ENCODE peak calls at places on chromosomes 16 and 17, in eight cellular contexts. F is GM23338, N is foreskin fibroblast, X is adrenal gland, Z is kidney epithelial cell, C is cardiac fibroblast, B is HL-60, I is PC-3. R is an unnamed sample.

GRCh38 chr17:56521439-56522141 is 71.9 kb upstream of the NOG start:
- DNase-seq in C (no peak), X (no peak), I (no peak), F (peak; percentile 27), Z (no peak), N (no peak), B (no peak), R (no peak)

GRCh38 chr17:47872019-47872650 is 21.2 kb upstream of the SP6 start:
- DNase-seq in I (no peak), B (no peak), N (no peak), Z (no peak), F (peak; percentile 70), C (no peak), X (no peak), R (no peak)

GRCh38 chr17:69565447-69565846 is 150.9 kb downstream of the MAP2K6 start:
- DNase-seq in N (no peak), B (no peak), X (no peak), Z (no peak), I (no peak), F (no peak), C (no peak), R (no peak)

GRCh38 chr17:13476722-13477121 is 125.0 kb downstream of the HS3ST3A1 start:
- DNase-seq in C (peak; percentile 43), Z (no peak), X (no peak), I (no peak), N (peak; percentile 35), B (no peak), F (no peak), R (peak; percentile 54)

GRCh38 chr17:22373911-22374310 is 681.6 kb downstream of the KCNJ18 start:
- DNase-seq in F (no peak), C (no peak), I (no peak), X (no peak), Z (no peak), B (no peak), N (no peak), R (no peak)

GRCh38 chr16:67666032-67666537 is 465 bp downstream of the ENKD1 start:
- DNase-seq in N (no peak), B (no peak), I (no peak), C (peak; percentile 50), X (peak; percentile 64), Z (no peak), F (peak; percentile 77), R (peak; percentile 20)

GRCh38 chr16:71807905-71808592 is 585 bp downstream of the AP1G1 start:
- DNase-seq in N (peak; percentile 13), Z (no peak), X (peak; percentile 48), C (peak; percentile 19), F (peak; percentile 32), I (no peak), B (peak; percentile 32), R (peak; percentile 34)

GRCh38 chr17:38579934-38580333 is 25.8 kb downstream of the SRCIN1 start:
- DNase-seq in I (peak; percentile 37), X (peak; percentile 52), Z (no peak), C (peak; percentile 53), N (peak; percentile 13), F (peak; percentile 89), B (no peak), R (peak; percentile 52)

GRCh38 chr16:54210437-54211081 is 76.0 kb downstream of the IRX3 start:
- DNase-seq in N (no peak), X (no peak), B (no peak), C (no peak), I (no peak), F (no peak), Z (no peak), R (no peak)

GRCh38 chr17:773467-774319 is 8.4 kb downstream of the GLOD4 start:
- DNase-seq in N (no peak), Z (no peak), C (no peak), B (no peak), F (no peak), I (no peak), X (no peak), R (no peak)

GRCh38 chr16:58863042-58863441 is 128.9 kb upstream of the GOT2 start:
- DNase-seq in Z (no peak), F (peak; percentile 17), C (no peak), X (no peak), N (no peak), I (no peak), B (no peak), R (no peak)

GRCh38 chr17:35698800-35699199 is 32.6 kb upstream of the RASL10B start:
- DNase-seq in I (no peak), X (no peak), B (no peak), Z (no peak), F (no peak), C (no peak), N (no peak), R (no peak)

GRCh38 chr17:48577946-48578615 is at the start of gene HOXB4:
- DNase-seq in F (peak; percentile 85), C (peak; percentile 46), X (peak; percentile 73), I (no peak), B (no peak), N (no peak), Z (no peak), R (peak; percentile 77)

GRCh38 chr17:39625198-39625769 is 1.5 kb upstream of the PPP1R1B start:
- DNase-seq in B (no peak), N (no peak), I (no peak), X (no peak), Z (no peak), C (peak; percentile 74), F (no peak), R (peak; percentile 59)

GRCh38 chr17:50634915-50635719 is 436 bp downstream of the ABCC3 start:
- DNase-seq in F (peak; percentile 65), I (peak; percentile 24), Z (no peak), C (no peak), B (no peak), X (no peak), N (no peak), R (no peak)

GRCh38 chr17:8186446-8186786 is 3.6 kb downstream of the BORCS6 start:
- DNase-seq in F (no peak), I (no peak), C (no peak), Z (no peak), N (no peak), B (no peak), X (no peak), R (no peak)
- TF ChIP-seq CTCF in F (peak; percentile 25), I (no peak), C (no peak), Z (no peak), N (no peak), B (no peak), X (peak; percentile 18), R (no peak)

DNA sequence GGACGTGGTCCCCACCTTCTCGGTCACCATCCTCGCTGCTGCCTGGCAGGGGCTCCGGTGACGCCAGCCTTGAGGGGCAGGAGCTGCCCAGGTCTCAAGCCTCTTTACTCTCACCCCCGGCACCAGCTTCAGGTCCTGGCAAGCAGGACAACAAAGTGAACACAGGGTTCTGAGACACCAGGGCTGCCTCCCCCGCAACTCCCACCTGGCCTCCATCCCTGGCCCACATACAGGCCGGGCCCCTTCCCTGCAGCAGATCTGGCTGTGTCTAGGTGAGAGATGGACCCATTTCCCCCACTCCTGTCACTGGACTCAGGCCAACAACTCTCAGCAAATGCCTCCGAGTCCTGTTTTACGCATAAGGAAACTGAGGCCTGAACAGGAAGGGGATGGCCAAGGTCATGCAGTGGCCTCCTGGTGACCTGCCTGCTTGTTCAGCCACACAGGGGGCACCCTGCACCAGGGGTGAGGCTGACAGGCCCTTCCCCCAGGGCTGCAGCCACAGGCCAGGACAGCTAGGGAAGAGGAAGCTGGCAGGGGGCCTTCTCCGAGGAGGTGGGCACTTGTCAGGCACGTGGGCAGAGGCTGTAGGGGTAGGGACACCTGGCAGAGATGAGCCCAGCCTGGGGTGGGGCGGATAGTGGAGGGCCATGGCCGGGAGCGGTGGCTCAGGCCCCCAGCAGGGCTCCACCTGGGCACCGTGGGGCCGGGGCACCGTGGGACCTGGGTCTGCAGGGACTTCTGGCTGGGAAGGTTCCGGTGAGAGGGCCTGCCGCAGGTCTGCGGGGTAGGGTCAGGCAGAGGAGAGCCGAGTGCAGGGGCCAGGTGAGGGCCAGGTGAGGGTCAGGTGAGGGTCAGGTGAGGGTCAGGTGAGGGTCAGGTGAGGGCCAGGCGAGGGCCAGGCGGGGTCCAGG is 46.7 kb upstream of the PVALEF start:
- DNase-seq in I (no peak), N (no peak), F (no peak), B (no peak), Z (no peak), C (no peak), X (no peak), R (no peak)
- H3K4me3 ChIP-seq in I (peak overlapping the region; percentile 73), N (peak overlapping the region; percentile 48), F (peak overlapping the region; percentile 58), B (no peak overlapping the region), Z (peak overlapping the region; percentile 46), C (peak overlapping the region; percentile 60), X (no peak overlapping the region), R (peak overlapping the region; percentile 45)

GRCh38 chr16:27747946-27748345 is 198.0 kb downstream of the KATNIP start:
- DNase-seq in C (no peak), I (no peak), F (no peak), X (no peak), Z (no peak), N (no peak), B (no peak), R (no peak)

GRCh38 chr16:27749946-27750345 is 200.0 kb downstream of the KATNIP start:
- DNase-seq in Z (no peak), F (no peak), C (no peak), B (no peak), X (no peak), I (no peak), N (no peak), R (no peak)

GRCh38 chr16:27749547-27749875 is 199.6 kb downstream of the KATNIP start:
- DNase-seq in C (no peak), B (no peak), I (no peak), F (no peak), N (no peak), Z (no peak), X (no peak), R (no peak)

GRCh38 chr16:27751676-27752075 is 201.7 kb downstream of the KATNIP start:
- DNase-seq in I (no peak), Z (no peak), X (no peak), B (no peak), C (no peak), N (no peak), F (no peak), R (no peak)

GRCh38 chr16:27748868-27749546 is 199.1 kb downstream of the KATNIP start:
- DNase-seq in I (peak; percentile 65), Z (peak; percentile 85), F (peak; percentile 77), X (no peak), N (peak; percentile 86), B (peak; percentile 28), C (peak; percentile 76), R (peak; percentile 81)
- TF ChIP-seq CTCF in I (no peak), Z (no peak), F (peak; percentile 50), X (no peak), N (peak; percentile 6), B (no peak), C (peak; percentile 7), R (peak; percentile 5)

DNA sequence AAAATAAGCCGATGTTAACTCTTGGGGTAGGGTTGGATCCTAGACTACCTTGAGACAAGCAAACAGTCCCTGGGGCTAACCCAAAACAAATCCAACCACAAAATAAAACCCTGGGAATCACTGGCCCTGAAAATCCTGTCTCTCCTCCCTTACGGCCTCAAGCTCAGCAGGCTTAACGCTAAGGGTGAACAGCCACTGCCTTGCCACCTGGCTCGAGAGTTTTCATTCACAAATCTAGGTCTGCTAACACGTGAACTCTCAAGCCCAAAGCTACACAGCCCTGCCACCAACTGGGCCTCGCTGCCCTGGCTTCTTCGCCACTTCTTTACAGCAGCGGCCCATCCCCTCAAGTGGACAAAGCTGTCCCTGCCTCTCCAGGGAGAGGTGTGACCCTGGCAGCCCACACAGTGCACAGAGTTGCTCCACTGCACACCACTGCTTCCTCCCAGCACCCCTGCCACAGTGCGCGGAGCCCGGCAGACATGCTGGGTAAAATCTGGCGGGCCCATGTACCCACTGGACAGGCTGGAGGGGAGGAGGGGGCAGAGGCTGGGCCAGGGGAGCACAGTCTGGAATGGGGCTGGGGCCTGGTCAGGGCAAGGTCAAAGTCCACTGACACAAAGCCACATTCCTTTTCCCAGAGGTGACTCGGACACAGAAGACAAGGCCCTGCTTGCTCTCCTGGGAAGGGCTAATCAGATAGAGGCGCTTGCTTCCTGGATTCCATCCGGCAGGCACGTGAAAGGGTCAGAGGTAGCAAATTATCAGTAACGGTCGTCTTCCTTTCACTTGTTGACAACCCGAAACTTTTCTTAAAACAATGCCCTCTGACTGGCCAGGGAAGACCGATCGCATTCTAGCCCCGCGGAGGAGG is 996 bp downstream of the PCYT2 start:
- DNase-seq in C (no peak), F (peak; percentile 40), X (no peak), B (no peak), Z (no peak), I (no peak), N (no peak), R (no peak)
- H3K4me3 ChIP-seq in C (peak overlapping the region; percentile 78), F (peak overlapping the region; percentile 93), X (peak overlapping the region; percentile 36), B (peak overlapping the region; percentile 89), Z (peak overlapping the region; percentile 51), I (peak overlapping the region; percentile 85), N (peak overlapping the region; percentile 81), R (peak overlapping the region; percentile 71)

R was measured in fibroblast of mammary gland.